ENCODE peak calls at places on chromosomes 11 and 22, in four cellular contexts. Y is HCT116, O is mesothelial cell of epicardium, A is esophagus squamous epithelium. U is an unnamed sample.
A peak's percentile ranks its signal among the peaks of the same experiment; 100 is the strongest.

GRCh38 chr11:24496728-24497396 is at the start of gene LUZP2:
- DNase-seq in Y (no peak), O (peak; percentile 40), A (no peak), U (peak; percentile 37)

GRCh38 chr11:33747969-33748368 is 11.7 kb upstream of the CD59 start:
- DNase-seq in Y (no peak), O (no peak), A (no peak), U (no peak)

GRCh38 chr11:96267490-96268010 is 75.4 kb downstream of the MAML2 start:
- DNase-seq in Y (no peak), O (no peak), A (no peak), U (no peak)

GRCh38 chr22:46673205-46673604 is 53.0 kb downstream of the GRAMD4 start:
- DNase-seq in Y (no peak), O (no peak), A (no peak), U (no peak)

GRCh38 chr11:126357969-126358762 is 2.7 kb downstream of the ST3GAL4 start:
- DNase-seq in Y (no peak), O (no peak), A (no peak), U (no peak)

GRCh38 chr11:8719260-8720190 is 36.9 kb downstream of the RPL27A start:
- DNase-seq in Y (peak; percentile 76), O (no peak), A (no peak), U (no peak)

GRCh38 chr11:528166-528814 is 7.1 kb downstream of the HRAS start:
- DNase-seq in Y (no peak), O (no peak), A (no peak), U (no peak)

GRCh38 chr11:73152861-73153483 is 10.9 kb upstream of the FCHSD2 start:
- DNase-seq in Y (no peak), O (no peak), A (no peak), U (no peak)

GRCh38 chr11:45662096-45662664 is 3.2 kb downstream of the CHST1 start:
- DNase-seq in Y (no peak), O (no peak), A (no peak), U (no peak)

GRCh38 chr11:76617553-76618265 is 52.8 kb downstream of the LRRC32 start:
- DNase-seq in Y (no peak), O (no peak), A (no peak), U (no peak)

GRCh38 chr22:45102896-45103420 is 60.8 kb upstream of the NUP50 start:
- DNase-seq in Y (no peak), O (no peak), A (no peak), U (no peak)

GRCh38 chr11:122642472-122642922 is 13.0 kb upstream of the UBASH3B start:
- DNase-seq in Y (peak; percentile 65), O (no peak), A (no peak), U (no peak)

GRCh38 chr22:23565942-23566715 is 14.0 kb downstream of the IGLL1 start:
- DNase-seq in Y (no peak), O (no peak), A (no peak), U (peak; percentile 91)

GRCh38 chr11:7651700-7652099 is 21.6 kb downstream of the CYB5R2 start:
- DNase-seq in Y (no peak), O (no peak), A (no peak), U (no peak)

GRCh38 chr22:48516571-48516970 is 1311.1 kb downstream of the BRD1 start:
- DNase-seq in Y (no peak), O (no peak), A (no peak), U (no peak)

GRCh38 chr11:85822814-85823213 is 11.9 kb upstream of the SYTL2 start:
- DNase-seq in Y (no peak), O (no peak), A (no peak), U (no peak)

GRCh38 chr11:62688481-62688880 is 849 bp downstream of the LRRN4CL start:
- DNase-seq in Y (no peak), O (no peak), A (no peak), U (no peak)

GRCh38 chr11:2580061-2580421 is 119.8 kb downstream of the KCNQ1OT1 start:
- DNase-seq in Y (no peak), O (no peak), A (no peak), U (no peak)

GRCh38 chr11:118200901-118201680 is 23.7 kb downstream of the JAML start:
- DNase-seq in Y (no peak), O (no peak), A (no peak), U (no peak)

GRCh38 chr22:20724676-20725454 is 49.0 kb upstream of the SERPIND1 start:
- DNase-seq in Y (no peak), O (no peak), A (no peak), U (no peak)

GRCh38 chr11:80733776-80734175 is 1292.9 kb upstream of the TENM4 start:
- DNase-seq in Y (no peak), O (no peak), A (no peak), U (no peak)

GRCh38 chr11:18461909-18462308 is 6.3 kb downstream of the LDHAL6A start:
- DNase-seq in Y (no peak), O (no peak), A (no peak), U (no peak)

GRCh38 chr11:110376711-110377324 is 52.9 kb upstream of the FDX1 start:
- DNase-seq in Y (peak; percentile 85), O (peak; percentile 58), A (no peak), U (peak; percentile 27)

GRCh38 chr11:38553033-38553432 is 1955.0 kb upstream of the RAG2 start:
- DNase-seq in Y (no peak), O (no peak), A (no peak), U (no peak)

GRCh38 chr11:75733346-75734107 is 15.9 kb downstream of the MOGAT2 start:
- DNase-seq in Y (no peak), O (no peak), A (no peak), U (no peak)

GRCh38 chr11:35714882-35715612 is 52.5 kb downstream of the TRIM44 start:
- DNase-seq in Y (no peak), O (no peak), A (no peak), U (no peak)

GRCh38 chr11:35712533-35712932 is 50.0 kb downstream of the TRIM44 start:
- DNase-seq in Y (no peak), O (no peak), A (no peak), U (no peak)

GRCh38 chr11:35711924-35712323 is 49.3 kb downstream of the TRIM44 start:
- DNase-seq in Y (no peak), O (no peak), A (no peak), U (no peak)

GRCh38 chr11:35709386-35709785 is 46.8 kb downstream of the TRIM44 start:
- DNase-seq in Y (no peak), O (no peak), A (no peak), U (no peak)

DNA sequence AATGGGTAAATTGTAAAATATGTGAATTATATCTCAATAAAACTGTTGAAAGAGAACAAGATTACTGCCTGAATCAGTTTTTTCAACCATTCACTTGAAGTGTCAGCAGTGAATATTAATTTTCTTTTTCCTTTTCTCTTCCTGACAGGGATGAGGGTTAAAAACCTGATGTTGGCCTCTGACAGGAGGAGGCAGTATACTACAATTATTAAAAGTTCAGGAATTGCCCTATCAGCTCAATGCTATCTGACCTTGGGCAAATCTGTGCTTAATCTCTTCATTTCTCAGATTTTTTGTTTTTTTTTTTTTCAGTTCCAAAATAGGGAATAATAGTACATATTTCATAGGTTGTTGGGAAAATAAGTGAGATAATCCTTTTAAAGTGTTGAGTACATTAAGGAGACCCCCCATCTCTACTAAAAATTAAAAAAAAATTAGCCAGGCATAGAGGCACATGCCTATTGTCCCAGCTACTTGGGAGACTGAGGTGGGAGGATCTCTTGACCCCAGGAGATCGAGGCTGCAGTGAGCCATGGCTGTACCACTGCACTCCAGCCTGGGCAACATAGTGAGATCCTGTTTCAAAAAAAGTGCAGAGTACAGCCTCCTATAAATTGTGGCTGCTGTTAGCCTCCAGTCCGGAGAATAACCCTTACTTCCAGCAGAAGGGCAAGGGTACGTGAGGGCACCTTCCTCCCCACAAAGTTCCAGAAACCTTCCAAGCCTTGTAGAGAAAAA is 48.8 kb downstream of the TRIM44 start:
- DNase-seq in Y (no peak), O (no peak), A (no peak), U (no peak)
- TF ChIP-seq CTCF in Y (peak; percentile 35), O (no peak), A (no peak), U (no peak)

GRCh38 chr11:20355221-20356219 is 8.0 kb upstream of the HTATIP2 start:
- DNase-seq in Y (peak; percentile 54), O (no peak), A (no peak), U (no peak)
- TF ChIP-seq CTCF in Y (peak; percentile 70), O (peak; percentile 68), A (no peak), U (peak; percentile 69)

GRCh38 chr22:43385770-43386641 is 25.8 kb upstream of the MPPED1 start:
- DNase-seq in Y (peak; percentile 32), O (peak; percentile 66), A (no peak), U (peak; percentile 68)
- TF ChIP-seq CTCF in Y (peak; percentile 90), O (peak; percentile 93), A (peak; percentile 93), U (peak; percentile 94)

GRCh38 chr11:115132829-115133228 is 371.4 kb downstream of the CADM1 start:
- DNase-seq in Y (no peak), O (no peak), A (no peak), U (no peak)
- TF ChIP-seq CTCF in Y (no peak), O (no peak), A (no peak), U (peak; percentile 37)

GRCh38 chr22:27110985-27111451 is 453.6 kb downstream of the MIAT start:
- DNase-seq in Y (no peak), O (no peak), A (no peak), U (no peak)
- TF ChIP-seq CTCF in Y (no peak), O (no peak), A (no peak), U (no peak)

GRCh38 chr11:68269414-68270081 is 2.2 kb downstream of the C11orf24 start:
- DNase-seq in Y (no peak), O (no peak), A (no peak), U (no peak)

GRCh38 chr11:68273056-68273738 is 1.4 kb upstream of the C11orf24 start:
- DNase-seq in Y (no peak), O (no peak), A (no peak), U (no peak)

GRCh38 chr11:68271781-68272608 is at the start of gene C11orf24:
- DNase-seq in Y (peak; percentile 79), O (peak; percentile 97), A (peak; percentile 80), U (peak; percentile 90)

GRCh38 chr11:68270334-68271022 is 1.3 kb downstream of the C11orf24 start:
- DNase-seq in Y (no peak), O (no peak), A (no peak), U (no peak)

GRCh38 chr11:68271023-68271780 is 571 bp downstream of the C11orf24 start:
- DNase-seq in Y (peak; percentile 61), O (peak; percentile 43), A (no peak), U (peak; percentile 25)
- TF ChIP-seq CTCF in Y (peak; percentile 51), O (no peak), A (no peak), U (peak; percentile 55)

GRCh38 chr22:38871360-38872171 is 450 bp downstream of the CBX6 start:
- DNase-seq in Y (no peak), O (no peak), A (no peak), U (no peak)

GRCh38 chr22:38872831-38873248 is 824 bp upstream of the CBX6 start:
- DNase-seq in Y (no peak), O (peak; percentile 42), A (no peak), U (peak; percentile 47)

GRCh38 chr22:38873469-38874411 is 1.7 kb upstream of the CBX6 start:
- DNase-seq in Y (no peak), O (no peak), A (no peak), U (no peak)

GRCh38 chr22:38870791-38871359 is 1.1 kb downstream of the CBX6 start:
- DNase-seq in Y (no peak), O (no peak), A (no peak), U (no peak)

GRCh38 chr22:38872172-38872830 is at the start of gene CBX6:
- DNase-seq in Y (peak; percentile 78), O (peak; percentile 97), A (peak; percentile 58), U (peak; percentile 94)
- TF ChIP-seq CTCF in Y (no peak), O (no peak), A (no peak), U (no peak)

GRCh38 chr22:33576205-33576604 is 344.1 kb downstream of the LARGE1 start:
- DNase-seq in Y (no peak), O (no peak), A (no peak), U (no peak)
- TF ChIP-seq CTCF in Y (no peak), O (no peak), A (no peak), U (no peak)